ENCODE peak calls at places on chromosomes 6 and 20, in five cellular contexts. O is ovary, H is heart left ventricle, X is psoas muscle, U is astrocyte of the spinal cord. T is an unnamed sample.

GRCh38 chr20:63755933-63756647 is 16.5 kb downstream of the SLC2A4RG start:
- DNase-seq in O (no peak), H (peak; percentile 25), X (no peak), U (no peak), T (no peak)

GRCh38 chr6:93177918-93178317 is 241.4 kb downstream of the EPHA7 start:
- DNase-seq in O (no peak), H (no peak), X (no peak), U (no peak), T (no peak)

GRCh38 chr6:125748534-125749111 is 809 bp upstream of the HEY2 start:
- DNase-seq in O (no peak), H (no peak), X (no peak), U (peak; percentile 36), T (no peak)

GRCh38 chr6:111620168-111620567 is 14.5 kb upstream of the TRAF3IP2 start:
- DNase-seq in O (no peak), H (no peak), X (peak; percentile 31), U (no peak), T (no peak)

GRCh38 chr6:3843379-3844096 is 5.6 kb upstream of the FAM50B start:
- DNase-seq in O (no peak), H (no peak), X (no peak), U (no peak), T (no peak)

GRCh38 chr6:93222071-93222851 is 197.1 kb downstream of the EPHA7 start:
- DNase-seq in O (no peak), H (no peak), X (no peak), U (no peak), T (no peak)

GRCh38 chr6:22642254-22642653 is 72.9 kb downstream of the HDGFL1 start:
- DNase-seq in O (no peak), H (no peak), X (no peak), U (peak; percentile 46), T (no peak)

GRCh38 chr6:150036081-150036480 is 10.7 kb upstream of the RAET1L start:
- DNase-seq in O (no peak), H (no peak), X (no peak), U (no peak), T (no peak)

GRCh38 chr6:117165921-117166499 is 99.3 kb upstream of the VGLL2 start:
- DNase-seq in O (no peak), H (no peak), X (no peak), U (no peak), T (no peak)

GRCh38 chr20:59013959-59014608 is 5.1 kb upstream of the TUBB1 start:
- DNase-seq in O (no peak), H (no peak), X (no peak), U (peak; percentile 75), T (no peak)

GRCh38 chr20:1368448-1369199 is 24.2 kb downstream of the FKBP1A start:
- DNase-seq in O (no peak), H (no peak), X (no peak), U (peak; percentile 51), T (no peak)

GRCh38 chr6:30101423-30101938 is 11.4 kb downstream of the TRIM31 start:
- DNase-seq in O (no peak), H (no peak), X (no peak), U (no peak), T (no peak)

GRCh38 chr20:19866070-19866469 is 108.0 kb downstream of the RIN2 start:
- DNase-seq in O (no peak), H (no peak), X (no peak), U (no peak), T (no peak)

GRCh38 chr6:7468382-7469081 is 72.9 kb upstream of the DSP start:
- DNase-seq in O (peak; percentile 65), H (peak; percentile 81), X (no peak), U (peak; percentile 40), T (no peak)

DNA sequence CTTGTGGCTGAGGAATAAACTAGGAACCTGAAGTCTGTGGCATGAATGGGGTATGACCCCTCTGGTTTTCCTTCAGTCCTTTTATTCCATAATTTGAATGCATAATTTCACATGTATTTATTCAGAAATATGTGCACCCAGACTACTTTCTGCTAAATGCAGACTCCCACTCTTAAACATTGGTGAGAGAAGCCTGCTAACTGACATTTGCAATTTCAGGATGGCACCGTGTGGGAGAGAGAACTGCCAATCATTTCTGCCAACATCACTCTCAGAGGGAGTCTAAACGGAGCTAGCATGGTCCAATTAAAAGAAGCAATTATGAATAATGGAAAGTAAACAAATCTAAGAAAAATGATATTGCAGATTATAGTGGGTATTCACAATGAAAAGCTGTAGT is 141.3 kb downstream of the ADGRB3 start:
- DNase-seq in O (no peak), H (no peak), X (no peak), U (no peak), T (no peak)
- TF ChIP-seq CTCF in O (no peak), H (no peak), X (no peak), U (no peak), T (no peak)

GRCh38 chr20:60454491-60454890 is 496.3 kb downstream of the CDH26 start:
- DNase-seq in O (no peak), H (no peak), X (no peak), U (no peak), T (no peak)

GRCh38 chr20:60455272-60455671 is 497.0 kb downstream of the CDH26 start:
- DNase-seq in O (no peak), H (no peak), X (no peak), U (no peak), T (no peak)

GRCh38 chr20:60453388-60453787 is 495.2 kb downstream of the CDH26 start:
- DNase-seq in O (no peak), H (no peak), X (no peak), U (no peak), T (no peak)

GRCh38 chr20:60459212-60459611 is 501.0 kb downstream of the CDH26 start:
- DNase-seq in O (no peak), H (no peak), X (no peak), U (no peak), T (no peak)

GRCh38 chr20:60453847-60454246 is 495.6 kb downstream of the CDH26 start:
- DNase-seq in O (no peak), H (no peak), X (no peak), U (no peak), T (peak; percentile 46)
- TF ChIP-seq CTCF in O (no peak), H (no peak), X (no peak), U (peak; percentile 5), T (no peak)

GRCh38 chr6:45441811-45442453 is 64.2 kb upstream of the SUPT3H start:
- DNase-seq in O (no peak), H (no peak), X (no peak), U (no peak), T (no peak)
- TF ChIP-seq CTCF in O (no peak), H (no peak), X (no peak), U (no peak), T (no peak)

GRCh38 chr6:90631046-90631445 is 44.2 kb upstream of the MAP3K7 start:
- DNase-seq in O (no peak), H (no peak), X (no peak), U (no peak), T (no peak)
- TF ChIP-seq CTCF in O (no peak), H (no peak), X (no peak), U (no peak), T (no peak)

GRCh38 chr20:56943946-56944345 is 314.8 kb downstream of the TFAP2C start:
- DNase-seq in O (no peak), H (no peak), X (no peak), U (no peak), T (no peak)
- TF ChIP-seq CTCF in O (no peak), H (no peak), X (no peak), U (no peak), T (no peak)

DNA sequence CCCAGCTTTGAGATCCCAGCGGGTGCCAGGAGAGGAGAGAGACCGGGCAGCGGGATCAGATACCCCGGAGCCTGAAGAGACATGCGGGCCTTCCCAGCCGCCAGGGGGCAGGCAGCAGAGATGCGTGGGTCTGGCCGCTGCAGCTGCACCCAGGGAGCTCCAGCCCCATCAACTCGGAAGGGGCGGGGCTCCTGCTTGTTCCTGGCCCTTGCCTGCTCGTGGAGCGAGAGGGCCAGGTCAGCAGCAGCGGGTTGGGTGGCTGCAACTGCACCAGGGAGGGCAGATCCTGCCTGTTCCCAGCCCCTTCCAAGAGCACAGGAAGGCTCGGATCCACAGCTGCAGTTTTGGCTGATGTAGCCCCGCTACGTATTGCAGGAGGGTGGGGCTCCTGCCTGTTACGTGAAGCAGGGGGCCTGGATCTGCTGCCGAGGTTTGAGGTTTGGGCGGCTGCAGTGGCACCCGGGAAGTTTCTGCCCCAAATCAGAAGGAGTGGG is 532.8 kb downstream of the RFPL4B start:
- DNase-seq in O (no peak), H (peak; percentile 52), X (peak; percentile 50), U (no peak), T (no peak)
- TF ChIP-seq CTCF in O (no peak), H (peak; percentile 14), X (no peak), U (no peak), T (no peak)

GRCh38 chr6:25053875-25054371 is 118.2 kb upstream of the RIPOR2 start:
- DNase-seq in O (no peak), H (no peak), X (no peak), U (peak; percentile 84), T (peak; percentile 9)
- TF ChIP-seq CTCF in O (no peak), H (no peak), X (no peak), U (no peak), T (no peak)

DNA sequence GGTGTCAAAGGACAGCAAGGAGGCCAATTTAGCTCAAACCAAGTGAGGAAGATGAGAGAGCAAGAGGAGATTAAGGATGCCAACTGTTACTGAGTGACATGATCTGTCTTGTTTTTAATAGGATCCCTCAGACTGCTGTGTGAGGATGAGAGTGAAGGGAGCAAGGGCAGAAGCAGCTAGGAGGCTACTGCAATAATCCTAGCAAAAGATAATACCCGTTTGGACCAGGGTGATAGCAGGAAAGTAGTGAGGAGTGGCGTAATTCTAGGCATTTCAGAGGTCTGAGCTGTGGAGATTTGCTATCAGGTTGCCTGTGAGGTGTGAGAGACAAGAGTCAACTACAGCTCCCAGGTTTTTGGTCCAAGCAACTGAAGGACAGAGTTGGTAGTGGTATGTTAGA is 14.7 kb downstream of the UBE2V1 start:
- DNase-seq in O (no peak), H (no peak), X (no peak), U (no peak), T (no peak)
- TF ChIP-seq CTCF in O (no peak), H (no peak), X (no peak), U (no peak), T (no peak)

GRCh38 chr6:26020291-26020982 is 57.8 kb downstream of the TRIM38 start:
- DNase-seq in O (peak; percentile 84), H (peak; percentile 85), X (peak; percentile 86), U (peak; percentile 94), T (peak; percentile 54)

GRCh38 chr6:26019261-26019845 is 56.8 kb downstream of the TRIM38 start:
- DNase-seq in O (no peak), H (no peak), X (no peak), U (no peak), T (no peak)

GRCh38 chr6:26016326-26017275 is 54.0 kb downstream of the TRIM38 start:
- DNase-seq in O (peak; percentile 69), H (peak; percentile 71), X (peak; percentile 60), U (peak; percentile 22), T (no peak)

GRCh38 chr6:26020983-26021349 is 58.4 kb downstream of the TRIM38 start:
- DNase-seq in O (peak; percentile 55), H (peak; percentile 69), X (peak; percentile 78), U (peak; percentile 84), T (peak; percentile 51)

DNA sequence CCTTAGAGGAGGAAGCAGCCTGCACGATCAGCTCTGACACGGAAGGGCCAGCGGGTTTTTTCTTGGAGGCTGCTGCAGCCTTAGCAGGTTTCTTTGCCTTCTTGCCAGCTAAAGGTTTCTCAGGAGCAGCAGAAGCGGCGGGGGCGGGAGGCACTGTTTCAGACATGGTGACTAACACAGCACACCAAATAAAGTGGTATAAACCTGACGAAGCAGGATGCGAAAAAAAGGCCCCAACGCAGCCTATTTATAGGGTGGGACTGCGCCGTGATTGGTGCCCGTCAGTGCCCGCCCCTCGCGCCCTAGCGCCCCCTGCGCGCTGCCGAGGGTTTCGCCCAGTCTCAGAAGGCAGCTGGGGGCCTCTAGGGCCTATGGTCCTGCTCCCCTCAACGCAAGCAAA is 55.0 kb downstream of the TRIM38 start:
- DNase-seq in O (peak; percentile 82), H (peak; percentile 76), X (peak; percentile 66), U (peak; percentile 93), T (peak; percentile 54)
- TF ChIP-seq CTCF in O (peak; percentile 43), H (peak; percentile 60), X (no peak), U (peak; percentile 65), T (peak; percentile 21)

T was measured in nephron progenitor cell.